ENCODE peak calls at places on chromosomes 11 and 22, in seven cellular contexts. W is CD8-positive, alpha-beta memory T cell; Y is astrocyte; F is GM23248; N is GM23338; V is OCI-LY7; X is uterus. D is an unnamed sample.

GRCh38 chr11:134560566-134561347 is 148.7 kb upstream of the B3GAT1 start:
- DNase-seq in W (no peak), N (peak), F (no peak), X (no peak), Y (no peak), V (no peak), D (peak)

GRCh38 chr11:7279676-7280075 is 28.0 kb downstream of the SYT9 start:
- DNase-seq in X (no peak), V (no peak), N (no peak), F (no peak), Y (no peak), W (no peak), D (no peak)

GRCh38 chr11:111982019-111982464 is 43.2 kb upstream of the DLAT start:
- DNase-seq in X (peak), Y (peak), V (peak), F (peak), W (peak), N (peak), D (peak)

GRCh38 chr11:19163627-19164026 is 38.2 kb downstream of the CSRP3 start:
- DNase-seq in W (no peak), N (no peak), Y (no peak), V (no peak), X (no peak), F (no peak), D (no peak)

GRCh38 chr22:44952863-44953790 is 56.7 kb downstream of the PHF21B start:
- DNase-seq in F (no peak), Y (no peak), W (no peak), N (peak), X (no peak), V (peak), D (no peak)

GRCh38 chr22:20989323-20990138 is 7.4 kb downstream of the LZTR1 start:
- DNase-seq in V (no peak), X (no peak), W (no peak), Y (peak), N (no peak), F (no peak), D (no peak)

GRCh38 chr22:37726240-37726887 is 29.5 kb downstream of the TRIOBP start:
- DNase-seq in V (peak), W (peak), N (no peak), F (peak), X (no peak), Y (peak), D (no peak)

GRCh38 chr11:76578655-76579046 is 91.9 kb downstream of the LRRC32 start:
- DNase-seq in Y (no peak), N (peak), V (no peak), X (peak), W (no peak), F (no peak), D (no peak)

GRCh38 chr22:47836957-47837356 is 1074.5 kb downstream of the TBC1D22A start:
- DNase-seq in Y (no peak), W (no peak), X (no peak), N (no peak), F (peak), V (no peak), D (no peak)

GRCh38 chr11:71482216-71482615 is 29.2 kb downstream of the NADSYN1 start:
- DNase-seq in N (no peak), X (no peak), Y (no peak), F (no peak), V (no peak), W (no peak), D (no peak)

GRCh38 chr11:29293825-29294224 is 723.0 kb downstream of the KCNA4 start:
- DNase-seq in X (no peak), W (no peak), Y (peak), N (no peak), V (no peak), F (peak), D (no peak)

GRCh38 chr11:73218106-73218829 is at the start of gene P2RY2:
- DNase-seq in N (peak), V (no peak), W (no peak), F (peak), Y (peak), X (peak), D (peak)

GRCh38 chr11:1412377-1413095 is 22.8 kb downstream of the BRSK2 start:
- DNase-seq in N (no peak), Y (no peak), W (no peak), X (no peak), F (no peak), V (no peak), D (no peak)

GRCh38 chr11:89633125-89633695 is 76.9 kb upstream of the TRIM77 start:
- DNase-seq in X (no peak), N (no peak), V (no peak), F (no peak), W (no peak), Y (no peak), D (no peak)
- H3K27ac ChIP-seq in X (no peak), N (no peak), V (no peak), F (no peak), W (no peak), Y (no peak), D (no peak)

DNA sequence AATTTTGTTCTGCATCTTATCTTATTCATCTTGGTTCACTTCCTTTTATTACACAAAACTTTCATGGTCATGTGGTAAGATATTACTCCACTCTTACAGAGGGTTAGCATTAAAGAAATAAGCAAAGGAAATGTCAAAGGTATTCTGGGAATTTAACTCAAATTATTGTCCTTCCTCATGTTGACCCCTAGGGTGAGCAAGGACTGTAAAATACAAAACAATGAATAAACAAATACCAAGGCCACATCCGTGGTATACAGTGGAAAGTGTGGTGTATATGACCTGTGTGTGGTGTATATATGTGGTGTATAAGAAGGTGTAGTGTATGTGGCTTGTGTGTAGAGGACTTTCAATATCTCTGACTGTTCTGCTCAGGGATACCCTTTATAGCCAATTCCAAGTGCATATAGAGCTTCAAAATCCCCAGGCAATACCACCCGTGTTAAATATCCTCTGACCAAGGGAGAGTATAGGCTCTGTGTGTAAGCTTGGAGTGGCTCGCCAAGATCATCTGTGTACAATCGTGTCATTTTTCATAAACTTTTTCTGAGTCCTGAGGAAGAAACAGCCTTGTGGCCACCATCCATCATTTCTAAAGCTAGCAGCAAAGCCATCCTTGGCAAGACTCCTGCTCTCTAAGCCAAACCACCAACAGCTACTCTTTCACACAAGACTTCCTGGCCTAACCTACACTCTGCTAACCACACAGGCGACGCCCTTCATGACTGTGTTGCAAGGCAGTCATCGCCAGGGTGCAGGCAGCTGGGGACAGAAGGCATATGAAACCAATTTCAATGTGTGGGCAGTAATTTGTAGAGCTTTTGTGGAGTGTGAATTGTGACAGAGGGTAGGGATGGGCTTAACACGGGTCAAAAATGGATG is 548.0 kb downstream of the ETS1 start:
- DNase-seq in Y (peak), F (peak), X (no peak), V (no peak), W (peak), N (no peak), D (peak)
- H3K27ac ChIP-seq in Y (no peak), F (peak), X (no peak), V (no peak), W (peak), N (no peak), D (no peak)

DNA sequence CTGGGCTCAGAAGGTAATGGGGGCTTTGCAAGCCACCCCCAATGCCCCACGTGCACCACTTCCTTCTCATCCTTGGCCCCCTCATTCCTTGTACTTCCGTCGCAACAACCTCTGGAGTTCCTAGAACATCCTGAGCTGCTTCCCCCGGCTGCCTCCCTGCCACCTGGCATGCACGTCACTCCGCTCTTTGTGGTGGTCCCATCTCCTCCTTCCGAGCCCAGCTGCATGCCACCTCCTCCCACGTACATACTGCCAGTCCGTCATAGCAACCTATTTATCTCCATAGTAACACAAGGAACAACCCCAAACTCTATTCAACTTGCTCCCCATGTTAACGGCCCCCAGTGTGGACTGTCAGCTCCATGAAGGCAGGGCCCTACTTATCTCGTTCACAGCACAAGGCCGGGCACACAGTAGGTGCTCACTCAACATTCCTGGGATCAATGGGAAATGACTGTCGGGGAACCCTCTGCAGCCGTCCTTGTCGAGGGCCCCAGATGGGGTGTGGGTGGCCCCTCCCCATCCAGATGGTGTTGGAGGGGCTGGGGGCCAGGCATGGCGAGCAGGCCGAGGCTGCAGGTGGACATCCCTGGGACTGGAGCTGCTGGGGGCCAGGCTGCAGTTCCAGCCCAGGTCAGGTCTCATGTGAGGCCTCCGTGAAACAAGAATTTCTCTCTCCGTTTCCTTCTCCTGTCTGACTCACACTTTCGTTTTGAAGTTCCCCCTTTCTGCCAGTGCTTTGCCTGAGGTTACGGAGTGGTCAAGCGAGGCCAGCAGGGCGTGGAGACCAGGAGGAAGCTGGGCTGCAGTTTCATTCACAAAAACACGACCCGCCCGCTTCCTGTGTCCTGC is 4.2 kb downstream of the MYEOV start:
- DNase-seq in N (no peak), V (peak), X (no peak), W (peak), F (peak), Y (peak), D (peak)
- H3K27ac ChIP-seq in N (no peak), V (peak), X (peak), W (peak), F (peak), Y (peak), D (peak)

GRCh38 chr11:5136246-5136645 is 1.9 kb downstream of the OR52A5 start:
- DNase-seq in W (no peak), X (no peak), N (no peak), V (no peak), F (no peak), Y (no peak), D (no peak)

DNA sequence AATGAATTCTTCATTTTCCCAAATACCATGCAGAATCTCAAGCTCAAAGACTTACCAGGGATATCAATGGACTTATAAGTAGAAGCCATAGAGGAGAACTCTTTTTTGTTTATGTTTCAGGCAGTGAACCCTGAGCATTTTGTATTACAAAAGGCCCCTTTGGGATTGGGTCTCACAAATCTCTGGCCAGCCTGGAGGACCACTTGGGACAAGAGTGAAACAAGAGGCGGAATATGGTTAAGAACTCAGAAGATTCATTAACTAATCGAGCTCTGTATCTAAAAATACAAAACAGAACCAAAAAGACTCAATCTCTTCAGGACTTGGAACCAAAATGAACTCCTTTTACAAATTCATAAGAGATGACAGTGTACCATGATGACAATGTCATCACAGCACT is at the start of gene OR52A5:
- DNase-seq in W (no peak), X (no peak), Y (no peak), F (no peak), N (no peak), V (no peak), D (no peak)
- H3K27ac ChIP-seq in W (no peak), X (no peak), Y (no peak), F (no peak), N (no peak), V (no peak), D (no peak)

DNA sequence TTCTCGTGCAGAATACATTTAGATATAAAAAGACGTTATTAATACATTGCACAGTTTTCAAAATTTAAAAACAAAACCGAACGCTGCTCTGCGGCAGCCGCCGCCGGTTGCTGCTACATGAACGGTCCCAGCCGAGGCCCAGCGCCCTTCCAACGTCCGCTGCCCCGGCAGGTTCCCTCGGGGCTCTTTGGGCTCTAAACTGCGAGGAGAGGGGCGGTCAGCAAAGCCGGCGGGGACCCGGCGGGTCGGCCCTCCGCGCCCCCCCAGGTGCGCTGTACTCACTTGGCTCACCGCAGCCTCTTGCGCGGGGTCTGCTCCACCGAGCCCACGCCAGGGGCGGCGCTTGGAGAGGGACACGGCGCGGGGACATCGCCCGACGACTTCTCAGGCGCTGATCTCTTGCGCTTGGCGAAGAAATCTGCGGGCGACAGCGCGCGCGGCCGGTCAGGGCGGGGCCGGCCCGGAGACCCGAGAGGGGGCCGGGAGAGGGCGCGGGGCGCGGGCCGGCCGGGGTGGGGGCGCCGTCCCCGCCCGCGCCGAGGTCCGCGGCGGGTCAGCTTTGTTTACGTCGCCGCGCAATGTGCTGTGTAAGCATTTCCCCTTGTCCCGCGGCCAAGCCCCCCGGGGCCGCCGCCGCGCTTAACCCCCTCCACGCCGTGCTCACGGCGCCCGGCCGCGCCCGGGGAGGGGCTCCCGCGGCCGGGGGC is 1.7 kb downstream of the CDKN1C start:
- DNase-seq in V (no peak), F (peak), W (no peak), X (no peak), N (peak), Y (no peak), D (no peak)
- H3K27ac ChIP-seq in V (no peak), F (no peak), W (no peak), X (peak), N (no peak), Y (no peak), D (peak)

GRCh38 chr22:49574861-49575702 is 252.6 kb downstream of the BRD1 start:
- DNase-seq in X (no peak), N (no peak), W (no peak), V (no peak), Y (no peak), F (no peak), D (no peak)

GRCh38 chr22:49577168-49578060 is 250.3 kb downstream of the BRD1 start:
- DNase-seq in V (no peak), Y (no peak), F (no peak), W (no peak), X (no peak), N (no peak), D (no peak)

GRCh38 chr22:49574205-49574604 is 253.5 kb downstream of the BRD1 start:
- DNase-seq in X (no peak), Y (no peak), W (no peak), F (no peak), V (no peak), N (no peak), D (no peak)

GRCh38 chr22:49576241-49577141 is 251.2 kb downstream of the BRD1 start:
- DNase-seq in Y (no peak), N (no peak), V (no peak), F (no peak), X (no peak), W (no peak), D (no peak)

GRCh38 chr22:49575703-49576081 is 252.0 kb downstream of the BRD1 start:
- DNase-seq in V (no peak), F (no peak), W (no peak), N (no peak), X (no peak), Y (no peak), D (no peak)
- H3K27ac ChIP-seq in V (no peak), F (no peak), W (no peak), N (no peak), X (no peak), Y (no peak), D (peak)

DNA sequence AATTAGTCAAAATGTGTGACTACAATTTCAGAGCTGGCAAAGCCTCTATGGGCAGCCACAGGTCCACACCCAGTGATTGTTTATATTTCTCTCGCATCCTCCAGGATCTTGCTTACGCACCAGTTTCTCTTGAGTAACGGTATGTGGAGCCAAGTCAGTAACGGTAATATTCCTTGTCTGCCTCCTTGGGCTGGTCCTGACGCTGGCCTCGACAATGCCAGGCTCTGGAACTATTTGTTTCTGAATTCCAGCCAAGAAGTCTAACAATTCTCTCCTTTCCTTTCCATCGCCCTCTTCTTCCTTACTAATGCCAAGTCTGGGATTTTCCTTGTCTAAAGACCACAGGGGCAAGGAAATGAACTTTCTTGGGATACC is 10.0 kb upstream of the NUP160 start:
- DNase-seq in W (no peak), X (no peak), N (no peak), F (peak), Y (peak), V (no peak), D (no peak)
- H3K27ac ChIP-seq in W (no peak), X (peak), N (no peak), F (peak), Y (no peak), V (peak), D (peak)

GRCh38 chr11:42840856-42841255 is 470.9 kb upstream of the API5 start:
- DNase-seq in Y (no peak), V (no peak), N (peak), W (no peak), X (no peak), F (no peak), D (no peak)

GRCh38 chr11:42840176-42840829 is 471.5 kb upstream of the API5 start:
- DNase-seq in V (no peak), F (no peak), Y (no peak), W (no peak), N (no peak), X (no peak), D (no peak)

GRCh38 chr11:42841563-42841962 is 470.2 kb upstream of the API5 start:
- DNase-seq in Y (no peak), W (no peak), X (no peak), F (no peak), V (no peak), N (no peak), D (no peak)
- H3K27ac ChIP-seq in Y (no peak), W (no peak), X (no peak), F (no peak), V (no peak), N (no peak), D (no peak)